ENCODE peak calls at places on chromosomes 2 and 18, in seven cellular contexts. L is hepatocyte, Z is astrocyte of the spinal cord, B is fibroblast of pulmonary artery, K is colonic mucosa, P is left ventricle myocardium inferior, H is choroid plexus epithelial cell. V is an unnamed sample.
A peak's percentile ranks its signal among the peaks of the same experiment; 100 is the strongest.

GRCh38 chr2:8692783-8693768 is 11.2 kb downstream of the ID2 start:
- DNase-seq in L (peak; percentile 51), Z (no peak), B (no peak), K (peak; percentile 82), P (no peak), H (no peak), V (no peak)

GRCh38 chr2:183868707-183869106 is 729.6 kb upstream of the ZNF804A start:
- DNase-seq in L (no peak), Z (peak; percentile 75), B (peak; percentile 7), K (no peak), P (no peak), H (peak; percentile 22), V (no peak)

GRCh38 chr2:79887747-79888374 is 375.0 kb downstream of the CTNNA2 start:
- DNase-seq in L (peak; percentile 71), Z (peak; percentile 66), B (peak; percentile 75), K (peak; percentile 34), P (no peak), H (peak; percentile 79), V (peak; percentile 70)

GRCh38 chr2:128170776-128171175 is 79.8 kb downstream of the UGGT1 start:
- DNase-seq in L (no peak), Z (no peak), B (no peak), K (no peak), P (no peak), H (no peak), V (no peak)

GRCh38 chr2:196696423-196697073 is 57.0 kb downstream of the CCDC150 start:
- DNase-seq in L (peak; percentile 58), Z (peak; percentile 72), B (peak; percentile 60), K (no peak), P (no peak), H (peak; percentile 78), V (peak; percentile 90)

GRCh38 chr2:112834379-112835014 is 2.1 kb downstream of the IL1B start:
- DNase-seq in L (peak; percentile 72), Z (no peak), B (peak; percentile 66), K (peak; percentile 95), P (no peak), H (peak; percentile 60), V (peak; percentile 47)

GRCh38 chr2:74982581-74982980 is 24.1 kb downstream of the POLE4 start:
- DNase-seq in L (no peak), Z (no peak), B (peak; percentile 13), K (no peak), P (no peak), H (peak; percentile 16), V (peak; percentile 7)

GRCh38 chr2:159126653-159127052 is 158.2 kb downstream of the TANC1 start:
- DNase-seq in L (no peak), Z (peak; percentile 76), B (peak; percentile 72), K (no peak), P (no peak), H (peak; percentile 90), V (peak; percentile 69)

GRCh38 chr2:77169426-77169825 is 352.8 kb downstream of the LRRTM4 start:
- DNase-seq in L (no peak), Z (no peak), B (no peak), K (no peak), P (no peak), H (no peak), V (no peak)

GRCh38 chr2:94870392-94871225 is 621 bp upstream of the TEKT4 start:
- DNase-seq in L (no peak), Z (no peak), B (no peak), K (no peak), P (peak; percentile 9), H (no peak), V (no peak)
- TF ChIP-seq CTCF in L (no peak), Z (peak; percentile 41), B (peak; percentile 10), K (peak; percentile 33), P (peak; percentile 34), H (peak; percentile 30), V (peak; percentile 29)

DNA sequence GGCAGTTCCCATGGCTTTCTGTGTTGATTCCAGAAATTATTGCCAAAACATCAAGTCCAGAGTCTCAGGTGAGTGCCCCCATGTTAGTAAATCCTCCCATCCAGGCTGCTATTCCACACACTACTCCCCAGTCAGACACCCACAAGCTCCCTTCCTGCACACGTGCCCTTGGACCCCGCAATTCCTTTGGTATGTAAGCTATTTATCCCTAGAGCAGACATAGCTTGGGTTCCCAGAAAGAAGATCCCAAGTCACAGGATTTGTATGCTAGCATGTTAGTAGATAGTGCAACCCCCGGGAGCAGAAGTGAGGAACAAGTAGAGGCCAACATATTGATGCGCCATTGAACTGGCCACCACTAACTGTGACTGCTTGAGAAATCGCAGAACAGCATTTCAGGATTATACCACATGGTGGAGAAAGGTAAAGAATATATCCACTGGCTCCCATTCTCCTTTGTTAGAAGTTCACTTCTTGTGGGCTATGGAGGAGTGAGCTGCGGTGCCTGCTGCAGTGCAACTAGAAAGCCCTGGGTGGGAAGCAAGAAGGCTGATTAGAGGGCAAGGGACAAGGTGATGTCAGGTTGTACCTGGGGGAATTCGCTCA is 137.5 kb upstream of the CHAC2 start:
- DNase-seq in L (no peak), Z (no peak), B (no peak), K (no peak), P (no peak), H (peak; percentile 11), V (no peak)
- H3K4me3 ChIP-seq in L (no peak overlapping the region), Z (no peak overlapping the region), B (no peak overlapping the region), K (no peak overlapping the region), P (no peak overlapping the region), H (no peak overlapping the region), V (no peak overlapping the region)

GRCh38 chr18:27964811-27965210 is 212.1 kb downstream of the CDH2 start:
- DNase-seq in L (no peak), Z (no peak), B (peak; percentile 31), K (no peak), P (no peak), H (peak; percentile 24), V (peak; percentile 43)
- TF ChIP-seq CTCF in L (no peak), Z (no peak), B (no peak), K (no peak), P (no peak), H (no peak), V (no peak)

GRCh38 chr2:240997856-240998705 is at the start of gene SNED1:
- DNase-seq in L (peak; percentile 88), Z (peak; percentile 85), B (peak; percentile 80), K (peak; percentile 92), P (peak; percentile 94), H (peak; percentile 80), V (peak; percentile 75)
- H3K4me3 ChIP-seq in L (peak within 1 kb of the TSS; percentile 26), Z (peak within 1 kb of the TSS; percentile 65), B (peak within 1 kb of the TSS; percentile 57), K (peak within 1 kb of the TSS; percentile 51), P (peak within 1 kb of the TSS; percentile 83), H (peak within 1 kb of the TSS; percentile 66), V (peak within 1 kb of the TSS; percentile 74)

DNA sequence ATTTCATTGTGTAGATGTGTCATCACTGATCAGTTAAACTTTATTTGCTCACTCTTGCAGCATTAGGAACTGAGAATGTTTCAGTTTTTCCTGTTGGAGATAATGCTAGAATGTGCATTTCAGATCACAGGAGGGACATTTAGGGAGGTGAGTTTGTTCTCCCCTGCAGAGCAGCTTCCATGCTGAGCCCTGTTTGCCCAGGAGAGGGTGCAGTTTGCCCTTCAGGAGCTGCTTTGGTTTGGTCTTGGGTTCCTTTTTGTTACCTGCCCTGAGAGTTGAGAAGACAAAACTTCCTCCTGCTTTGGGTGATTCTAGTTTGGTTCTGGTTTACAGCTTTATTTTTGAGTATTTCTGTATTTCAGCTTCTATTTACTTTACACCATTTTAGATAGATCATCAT is 49.9 kb downstream of the DGKD start:
- DNase-seq in L (no peak), Z (peak; percentile 33), B (peak; percentile 69), K (peak; percentile 85), P (no peak), H (peak; percentile 70), V (peak; percentile 53)
- TF ChIP-seq CTCF in L (peak; percentile 43), Z (peak; percentile 77), B (peak; percentile 95), K (peak; percentile 66), P (peak; percentile 79), H (peak; percentile 93), V (peak; percentile 72)

DNA sequence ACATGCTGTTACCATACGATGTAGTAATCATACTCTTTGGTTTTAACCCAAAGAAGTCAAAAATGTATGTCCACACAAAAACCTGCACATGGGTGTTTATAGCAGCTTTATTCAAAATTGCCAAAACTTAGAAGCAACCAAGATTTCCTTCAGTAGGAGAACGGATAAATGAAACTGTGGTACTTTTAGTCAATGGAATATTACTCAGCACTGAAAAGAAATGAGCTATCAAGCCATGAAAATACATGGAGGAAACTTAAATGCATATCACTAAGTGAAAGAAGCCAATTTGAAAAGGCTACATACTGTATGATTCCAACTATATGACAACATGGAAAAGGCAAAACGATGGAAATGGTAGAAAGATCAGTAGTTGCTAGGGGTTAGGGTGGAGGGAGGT is 86.6 kb downstream of the HNRNPLL start:
- DNase-seq in L (no peak), Z (no peak), B (no peak), K (no peak), P (no peak), H (no peak), V (no peak)
- H3K4me3 ChIP-seq in L (no peak overlapping the region), Z (no peak overlapping the region), B (peak overlapping the region; percentile 37), K (no peak overlapping the region), P (no peak overlapping the region), H (no peak overlapping the region), V (no peak overlapping the region)

GRCh38 chr2:102355526-102356380 is at the start of gene IL18R1:
- DNase-seq in L (peak; percentile 92), Z (peak; percentile 71), B (peak; percentile 80), K (peak; percentile 76), P (peak; percentile 83), H (peak; percentile 82), V (peak; percentile 67)
- TF ChIP-seq CTCF in L (peak; percentile 92), Z (peak; percentile 74), B (peak; percentile 25), K (peak; percentile 83), P (peak; percentile 88), H (peak; percentile 48), V (peak; percentile 64)

GRCh38 chr2:175436076-175436475 is 254.6 kb upstream of the ATP5MC3 start:
- DNase-seq in L (no peak), Z (no peak), B (no peak), K (no peak), P (no peak), H (no peak), V (no peak)
- H3K4me3 ChIP-seq in L (no peak overlapping the region), Z (no peak overlapping the region), B (no peak overlapping the region), K (no peak overlapping the region), P (no peak overlapping the region), H (no peak overlapping the region), V (no peak overlapping the region)

DNA sequence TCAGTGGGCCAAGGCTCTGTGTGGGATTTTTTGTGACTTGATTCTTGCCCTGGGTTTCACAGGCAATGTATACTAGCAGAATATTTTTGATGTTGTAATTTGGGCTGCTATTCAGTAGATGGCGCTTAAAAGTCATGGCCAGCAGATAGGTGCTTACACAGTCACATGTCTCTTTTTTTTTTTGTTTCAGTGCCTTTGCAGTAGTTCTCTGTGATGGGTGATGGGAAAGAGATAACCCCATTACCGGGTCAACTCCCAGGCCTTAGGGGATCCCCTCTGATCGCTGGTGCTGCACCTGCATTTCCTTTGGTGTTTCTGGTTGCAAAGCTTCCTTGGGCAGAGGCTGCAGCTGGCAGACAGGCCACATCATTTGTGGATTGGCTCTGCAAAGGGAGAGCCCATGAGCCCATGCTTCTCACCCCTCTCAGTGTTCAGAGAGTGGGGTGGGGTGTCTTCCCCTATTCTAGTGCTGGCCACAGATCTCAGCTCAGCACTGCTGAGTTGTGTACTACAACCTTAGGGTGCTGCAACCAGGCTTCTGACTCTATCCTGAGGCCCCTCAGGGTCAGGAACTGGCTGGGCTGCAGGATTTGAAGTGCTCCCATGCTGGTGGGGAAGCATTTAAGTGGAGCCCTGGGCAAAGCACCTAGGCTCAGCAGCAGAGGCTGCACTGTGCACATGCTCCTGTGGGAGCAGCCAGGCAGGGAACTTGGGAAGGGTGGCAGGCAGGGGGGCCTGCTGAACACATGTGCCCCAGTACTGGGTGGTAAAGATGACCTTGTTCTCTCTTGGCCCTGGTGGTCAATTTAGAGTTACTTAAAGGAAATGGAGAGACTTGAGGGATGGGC is 219.8 kb upstream of the SPHKAP start:
- DNase-seq in L (no peak), Z (no peak), B (no peak), K (no peak), P (no peak), H (peak; percentile 28), V (no peak)
- TF ChIP-seq CTCF in L (no peak), Z (no peak), B (no peak), K (no peak), P (no peak), H (peak; percentile 36), V (no peak)

V was measured in fibroblast of the aortic adventitia.